ENCODE peak calls at places on chromosomes 11 and 22, in ten cellular contexts. W is fibroblast of the conjunctiva; H is posterior cingulate gyrus; X is LoVo; G is endodermal cell; K is cardiac fibroblast; P is memory B cell; R is Right ventricle myocardium superior; J is COR-L47; Z is CD4-positive, alpha-beta T cell. C is an unnamed sample.

GRCh38 chr22:41050873-41051272 is 41.5 kb upstream of the EP300 start:
- DNase-seq in W (no peak), H (no peak), X (no peak), G (no peak), K (no peak), P (no peak), R (no peak), J (no peak), Z (no peak), C (no peak)

GRCh38 chr11:64870176-64870892 is 8.1 kb downstream of the EHD1 start:
- DNase-seq in W (no peak), H (no peak), X (no peak), G (peak; percentile 54), K (peak; percentile 88), P (no peak), R (no peak), J (no peak), Z (no peak), C (peak; percentile 38)

GRCh38 chr11:30855383-30856006 is 269.3 kb upstream of the MPPED2 start:
- DNase-seq in W (peak; percentile 4), H (no peak), X (no peak), G (no peak), K (peak; percentile 13), P (no peak), R (no peak), J (peak; percentile 3), Z (no peak), C (no peak)

GRCh38 chr11:124740277-124740882 is 638 bp downstream of the NRGN start:
- DNase-seq in W (no peak), H (no peak), X (peak; percentile 22), G (peak; percentile 78), K (peak; percentile 31), P (peak; percentile 55), R (peak; percentile 61), J (no peak), Z (peak; percentile 35), C (peak; percentile 50)

GRCh38 chr22:19818264-19819208 is 36.1 kb downstream of the GNB1L start:
- DNase-seq in W (no peak), H (no peak), X (no peak), G (peak; percentile 38), K (no peak), P (no peak), R (no peak), J (no peak), Z (no peak), C (no peak)

GRCh38 chr11:1812801-1813200 is 22.0 kb upstream of the SYT8 start:
- DNase-seq in W (no peak), H (no peak), X (no peak), G (no peak), K (no peak), P (no peak), R (no peak), J (no peak), Z (no peak), C (no peak)

GRCh38 chr11:97398246-97398645 is 1008.4 kb downstream of the JRKL start:
- DNase-seq in W (no peak), H (no peak), X (no peak), G (no peak), K (no peak), P (no peak), R (no peak), J (no peak), Z (no peak), C (no peak)

GRCh38 chr22:28186641-28187040 is 267.6 kb upstream of the PITPNB start:
- DNase-seq in W (no peak), H (no peak), X (no peak), G (no peak), K (no peak), P (no peak), R (no peak), J (no peak), Z (no peak), C (no peak)

GRCh38 chr11:4464216-4465159 is 15.4 kb downstream of the OR52K2 start:
- DNase-seq in W (peak; percentile 4), H (no peak), X (peak; percentile 63), G (peak; percentile 64), K (peak; percentile 54), P (no peak), R (no peak), J (no peak), Z (no peak), C (no peak)

GRCh38 chr11:44607987-44608386 is 42.5 kb downstream of the CD82 start:
- DNase-seq in W (no peak), H (no peak), X (no peak), G (no peak), K (peak; percentile 50), P (no peak), R (no peak), J (no peak), Z (no peak), C (no peak)

GRCh38 chr11:12224537-12224893 is 114.1 kb downstream of the MICAL2 start:
- DNase-seq in W (no peak), H (no peak), X (no peak), G (no peak), K (peak; percentile 88), P (no peak), R (peak; percentile 88), J (no peak), Z (peak; percentile 88), C (peak; percentile 2)

GRCh38 chr22:32801436-32802290 is at the start of gene TIMP3:
- DNase-seq in W (peak; percentile 81), H (peak; percentile 45), X (no peak), G (peak; percentile 94), K (peak; percentile 44), P (no peak), R (peak; percentile 96), J (no peak), Z (no peak), C (no peak)

GRCh38 chr11:61928606-61929005 is 11.2 kb upstream of the RAB3IL1 start:
- DNase-seq in W (no peak), H (no peak), X (no peak), G (no peak), K (peak; percentile 41), P (no peak), R (no peak), J (no peak), Z (no peak), C (peak; percentile 30)

GRCh38 chr11:60498853-60499252 is 6.3 kb downstream of the MS4A12 start:
- DNase-seq in W (no peak), H (no peak), X (no peak), G (no peak), K (peak; percentile 1), P (peak; percentile 48), R (no peak), J (no peak), Z (no peak), C (no peak)

GRCh38 chr11:116613201-116613910 is 159.4 kb downstream of the BUD13 start:
- DNase-seq in W (no peak), H (no peak), X (no peak), G (peak; percentile 33), K (no peak), P (no peak), R (no peak), J (no peak), Z (no peak), C (no peak)

GRCh38 chr11:92776676-92777075 is 192.8 kb upstream of the MTNR1B start:
- DNase-seq in W (no peak), H (no peak), X (no peak), G (no peak), K (no peak), P (no peak), R (no peak), J (no peak), Z (no peak), C (no peak)

GRCh38 chr22:23089010-23089409 is 18.7 kb downstream of the GNAZ start:
- DNase-seq in W (no peak), H (no peak), X (no peak), G (no peak), K (no peak), P (no peak), R (no peak), J (no peak), Z (no peak), C (no peak)

GRCh38 chr22:20553947-20554741 is 46.7 kb downstream of the MED15 start:
- DNase-seq in W (no peak), H (no peak), X (no peak), G (no peak), K (no peak), P (no peak), R (no peak), J (no peak), Z (no peak), C (no peak)

GRCh38 chr22:31626427-31627150 is 35.4 kb downstream of the PISD start:
- DNase-seq in W (peak; percentile 20), H (no peak), X (no peak), G (peak; percentile 45), K (no peak), P (no peak), R (no peak), J (no peak), Z (no peak), C (no peak)

GRCh38 chr11:119339581-119340334 is 925 bp downstream of the C1QTNF5 start:
- DNase-seq in W (no peak), H (peak; percentile 89), X (no peak), G (peak; percentile 92), K (peak; percentile 48), P (no peak), R (peak; percentile 86), J (peak; percentile 3), Z (no peak), C (peak; percentile 58)

GRCh38 chr11:84117394-84117793 is 831.2 kb upstream of the CCDC90B start:
- DNase-seq in W (no peak), H (no peak), X (no peak), G (no peak), K (no peak), P (no peak), R (no peak), J (no peak), Z (no peak), C (no peak)